ENCODE peak calls at places on chromosomes 6 and 20, in four cellular contexts. E, R, X and T are unnamed samples.

GRCh38 chr6:20260360-20260759 is 48.1 kb upstream of the MBOAT1 start:
- DNase-seq in R (no peak), E (no peak), X (no peak), T (no peak)

GRCh38 chr6:37792457-37793039 is 27.0 kb upstream of the ZFAND3 start:
- DNase-seq in E (no peak), X (no peak), R (no peak), T (no peak)

GRCh38 chr6:143180860-143181259 is 120.2 kb downstream of the AIG1 start:
- DNase-seq in X (no peak), R (no peak), E (no peak), T (no peak)

GRCh38 chr6:87745966-87746721 is 44.1 kb upstream of the AKIRIN2 start:
- DNase-seq in X (no peak), R (no peak), E (no peak), T (no peak)

GRCh38 chr6:143215785-143216184 is 155.1 kb downstream of the AIG1 start:
- DNase-seq in R (no peak), X (no peak), E (no peak), T (no peak)

GRCh38 chr6:149919834-149920225 is 3.1 kb downstream of the RAET1G start:
- DNase-seq in X (no peak), E (no peak), R (no peak), T (no peak)

GRCh38 chr20:54179946-54180345 is 6.2 kb upstream of the CYP24A1 start:
- DNase-seq in X (no peak), R (no peak), E (no peak), T (no peak)

GRCh38 chr6:5302995-5303622 is 41.8 kb downstream of the FARS2 start:
- DNase-seq in E (peak; percentile 79), R (peak; percentile 71), X (peak; percentile 24), T (peak; percentile 60)

GRCh38 chr20:51542033-51542893 is at the start of gene NFATC2:
- DNase-seq in X (peak; percentile 52), R (peak; percentile 95), E (peak; percentile 65), T (peak; percentile 92)

GRCh38 chr6:28542440-28543293 is 17.0 kb downstream of the GPX5 start:
- DNase-seq in R (peak; percentile 52), E (peak; percentile 77), X (no peak), T (peak; percentile 70)

GRCh38 chr6:109580519-109580918 is 97.5 kb upstream of the ZBTB24 start:
- DNase-seq in R (no peak), E (no peak), X (no peak), T (no peak)

GRCh38 chr6:156909212-156910010 is 132.2 kb downstream of the ARID1B start:
- DNase-seq in R (no peak), E (no peak), X (no peak), T (no peak)

GRCh38 chr20:53948383-53949318 is 121.7 kb downstream of the BCAS1 start:
- DNase-seq in X (no peak), R (no peak), E (no peak), T (no peak)

GRCh38 chr6:49423817-49424216 is 39.2 kb downstream of the MMUT start:
- DNase-seq in R (no peak), E (no peak), X (no peak), T (no peak)

GRCh38 chr6:105740946-105741605 is 338.2 kb upstream of the PREP start:
- DNase-seq in X (no peak), E (no peak), R (no peak), T (no peak)

GRCh38 chr6:44179072-44179536 is 20.5 kb downstream of the CAPN11 start:
- DNase-seq in E (no peak), X (no peak), R (no peak), T (no peak)

GRCh38 chr6:80457044-80457933 is 350.8 kb downstream of the BCKDHB start:
- DNase-seq in E (no peak), X (peak; percentile 68), R (no peak), T (no peak)

GRCh38 chr6:135129139-135129867 is 51.8 kb upstream of the MYB start:
- DNase-seq in R (no peak), E (peak; percentile 58), X (no peak), T (no peak)

GRCh38 chr20:24960861-24961260 is 11.8 kb downstream of the CST7 start:
- DNase-seq in E (no peak), R (no peak), X (no peak), T (no peak)

GRCh38 chr6:22231616-22232015 is 65.2 kb downstream of the PRL start:
- DNase-seq in X (no peak), R (no peak), E (no peak), T (no peak)

GRCh38 chr6:144955853-144956252 is 670.7 kb downstream of the UTRN start:
- DNase-seq in R (no peak), X (no peak), E (no peak), T (no peak)

GRCh38 chr6:115551510-115551909 is 509.2 kb downstream of the FRK start:
- DNase-seq in E (no peak), R (no peak), X (no peak), T (no peak)

GRCh38 chr6:109125504-109125903 is 30.2 kb downstream of the CEP57L1 start:
- DNase-seq in X (no peak), R (no peak), E (no peak), T (no peak)

GRCh38 chr20:63085087-63085861 is 78.5 kb upstream of the BHLHE23 start:
- DNase-seq in R (no peak), E (no peak), X (no peak), T (no peak)

GRCh38 chr6:18122128-18123093 is at the start of gene NHLRC1:
- DNase-seq in R (peak; percentile 89), X (peak; percentile 90), E (peak; percentile 87), T (peak; percentile 87)

GRCh38 chr20:50980851-50981713 is 22.5 kb downstream of the MOCS3 start:
- DNase-seq in X (no peak), R (peak; percentile 67), E (peak; percentile 67), T (peak; percentile 84)

GRCh38 chr6:70846207-70846835 is 110.5 kb downstream of the B3GAT2 start:
- DNase-seq in X (no peak), E (no peak), R (no peak), T (no peak)

GRCh38 chr6:49606696-49607390 is 29.8 kb downstream of the RHAG start:
- DNase-seq in X (no peak), R (peak; percentile 64), E (peak; percentile 56), T (peak; percentile 47)

GRCh38 chr6:63640062-63640461 is 4.5 kb downstream of the PHF3 start:
- DNase-seq in R (no peak), X (no peak), E (no peak), T (no peak)

GRCh38 chr6:109526905-109527628 is 44.0 kb upstream of the ZBTB24 start:
- DNase-seq in R (peak; percentile 64), E (peak; percentile 78), X (no peak), T (peak; percentile 24)

GRCh38 chr6:33279971-33280511 is 3.1 kb downstream of the B3GALT4 start:
- DNase-seq in E (no peak), X (no peak), R (no peak), T (no peak)

GRCh38 chr20:46130534-46130933 is 12.4 kb downstream of the CD40 start:
- DNase-seq in E (no peak), R (no peak), X (no peak), T (peak; percentile 51)

GRCh38 chr6:43938178-43939101 is 168.4 kb downstream of the VEGFA start:
- DNase-seq in X (peak; percentile 12), R (no peak), E (no peak), T (no peak)

GRCh38 chr6:2157441-2158127 is 87.8 kb downstream of the GMDS start:
- DNase-seq in R (peak; percentile 34), E (peak; percentile 4), X (no peak), T (peak; percentile 31)

GRCh38 chr6:146805546-146806325 is 207.0 kb downstream of the ADGB start:
- DNase-seq in X (no peak), R (no peak), E (no peak), T (no peak)

GRCh38 chr6:83152913-83153312 is 40.2 kb downstream of the PGM3 start:
- DNase-seq in X (no peak), E (no peak), R (no peak), T (no peak)

GRCh38 chr6:27295301-27296079 is 16.6 kb downstream of the POM121L2 start:
- DNase-seq in E (no peak), R (no peak), X (no peak), T (no peak)

GRCh38 chr20:10316582-10316981 is 98.0 kb downstream of the SNAP25 start:
- DNase-seq in R (no peak), E (peak; percentile 9), X (no peak), T (no peak)